ENCODE peak calls at places on chromosomes 11 and 22, in five cellular contexts. U is thoracic aorta, C is heart right ventricle, F is uterus, Z is GM12865. A is an unnamed sample.

GRCh38 chr11:64629103-64629502 is 38.1 kb downstream of the SLC22A12 start:
- DNase-seq in U (no peak), C (no peak), F (no peak), Z (no peak), A (no peak)

GRCh38 chr11:22752908-22753310 is 76.7 kb downstream of the SVIP start:
- DNase-seq in U (no peak), C (no peak), F (no peak), Z (no peak), A (no peak)

GRCh38 chr22:46083383-46084350 is 66.7 kb upstream of the PPARA start:
- DNase-seq in U (no peak), C (no peak), F (peak; percentile 27), Z (no peak), A (peak; percentile 33)

GRCh38 chr11:117875397-117876048 is 935 bp downstream of the FXYD6 start:
- DNase-seq in U (no peak), C (no peak), F (no peak), Z (no peak), A (no peak)

GRCh38 chr11:66011239-66011784 is 496 bp upstream of the CST6 start:
- DNase-seq in U (no peak), C (no peak), F (no peak), Z (no peak), A (peak; percentile 55)

GRCh38 chr22:45831394-45831793 is 145.6 kb downstream of the WNT7B start:
- DNase-seq in U (no peak), C (no peak), F (no peak), Z (no peak), A (peak; percentile 49)

GRCh38 chr11:125270711-125271110 is 106.2 kb downstream of the PKNOX2 start:
- DNase-seq in U (no peak), C (no peak), F (no peak), Z (no peak), A (peak; percentile 71)

GRCh38 chr11:4041731-4042391 is 52.7 kb upstream of the RRM1 start:
- DNase-seq in U (no peak), C (no peak), F (no peak), Z (no peak), A (peak; percentile 58)

GRCh38 chr11:35059040-35059439 is 79.9 kb upstream of the CD44 start:
- DNase-seq in U (no peak), C (no peak), F (no peak), Z (no peak), A (no peak)

GRCh38 chr22:20742764-20743163 is 31.1 kb upstream of the SERPIND1 start:
- DNase-seq in U (no peak), C (no peak), F (no peak), Z (no peak), A (no peak)

GRCh38 chr22:40043086-40043485 is 48.3 kb downstream of the FAM83F start:
- DNase-seq in U (no peak), C (peak; percentile 25), F (peak; percentile 54), Z (no peak), A (peak; percentile 84)
- H3K4me3 ChIP-seq in U (peak overlapping the region; percentile 72), C (no peak overlapping the region), F (no peak overlapping the region), Z (no peak overlapping the region), A (peak overlapping the region; percentile 14)

GRCh38 chr22:41296826-41297667 is 4.3 kb upstream of the ZC3H7B start:
- DNase-seq in U (no peak), C (no peak), F (no peak), Z (no peak), A (no peak)

GRCh38 chr22:41302016-41302767 is 867 bp downstream of the ZC3H7B start:
- DNase-seq in U (no peak), C (no peak), F (peak; percentile 26), Z (no peak), A (peak; percentile 17)

GRCh38 chr22:41300661-41301060 is 664 bp upstream of the ZC3H7B start:
- DNase-seq in U (no peak), C (no peak), F (no peak), Z (no peak), A (no peak)

GRCh38 chr22:41305646-41306045 is 4.3 kb downstream of the ZC3H7B start:
- DNase-seq in U (no peak), C (no peak), F (peak; percentile 54), Z (no peak), A (peak; percentile 82)

DNA sequence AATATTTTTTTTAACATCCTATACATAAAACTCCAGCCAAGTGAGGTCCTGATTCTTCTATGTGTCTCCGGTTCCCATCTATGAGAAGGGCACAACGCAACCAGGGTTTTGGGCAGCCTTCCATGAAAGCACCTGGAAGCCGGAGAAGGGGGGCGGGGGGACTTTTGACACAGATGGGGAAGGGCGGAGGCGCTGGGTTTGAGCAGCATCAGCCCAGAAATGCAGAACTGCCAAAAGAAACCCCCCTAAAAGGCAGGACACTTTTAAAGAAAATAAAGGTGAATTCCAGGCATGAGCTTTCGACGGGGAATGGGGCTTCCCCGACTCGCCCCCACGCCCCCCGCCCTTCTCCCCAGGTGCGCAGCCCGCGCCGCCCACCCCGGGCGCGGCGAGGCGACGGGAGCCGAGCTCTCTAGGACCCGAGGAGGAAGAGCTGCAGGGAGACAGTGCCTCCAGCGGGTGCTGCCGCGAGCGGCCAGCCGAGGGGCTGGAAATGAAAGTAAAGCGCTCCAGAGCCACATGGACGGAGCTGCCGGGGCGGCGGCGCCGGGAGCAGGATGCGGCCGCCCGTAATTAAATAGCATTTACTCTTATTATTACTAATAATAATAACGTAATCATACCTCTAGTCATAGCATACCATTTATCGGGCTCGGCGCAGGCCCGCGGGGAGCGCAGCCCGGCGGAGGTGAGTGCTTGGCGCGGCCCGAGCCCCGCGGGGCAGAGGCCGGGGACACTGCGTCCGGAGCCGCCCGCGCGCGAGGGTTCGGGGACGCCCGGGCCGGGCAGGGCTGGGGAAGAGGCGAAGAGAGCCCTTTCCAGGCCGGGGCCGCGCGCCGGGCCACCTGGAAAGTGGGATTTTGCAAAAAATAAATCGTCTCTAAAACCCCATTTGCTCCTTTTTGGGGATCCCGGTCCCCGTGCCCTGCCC is at the start of gene ZC3H7B:
- DNase-seq in U (peak; percentile 33), C (peak; percentile 78), F (peak; percentile 80), Z (peak; percentile 91), A (peak; percentile 74)
- TF ChIP-seq CTCF in U (peak; percentile 60), C (peak; percentile 38), F (peak; percentile 69), Z (peak; percentile 51), A (peak; percentile 72)

DNA sequence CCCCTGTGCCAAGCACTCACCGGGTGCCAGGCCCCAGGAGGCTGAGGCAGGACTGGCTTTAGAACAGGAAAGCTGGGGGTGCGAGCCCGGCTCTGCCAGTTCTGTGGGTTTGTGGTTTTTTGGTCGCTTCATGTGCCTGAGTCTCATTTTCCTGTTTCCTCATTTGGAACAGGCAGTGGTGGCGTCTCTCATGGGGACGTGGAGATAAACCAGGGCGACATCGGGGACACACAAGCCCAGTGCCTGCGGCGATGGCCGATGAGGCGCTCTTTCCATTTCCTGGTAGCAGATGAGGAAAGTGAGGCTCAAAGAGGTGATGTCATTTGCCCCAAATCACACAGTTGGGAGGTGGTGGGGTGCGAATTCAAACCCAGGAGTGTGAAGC is 20.8 kb upstream of the CHKA start:
- DNase-seq in U (no peak), C (no peak), F (no peak), Z (peak; percentile 17), A (no peak)
- H3K4me3 ChIP-seq in U (no peak overlapping the region), C (no peak overlapping the region), F (no peak overlapping the region), Z (no peak overlapping the region), A (no peak overlapping the region)

GRCh38 chr11:100817620-100818019 is 130.5 kb downstream of the ARHGAP42 start:
- DNase-seq in U (no peak), C (no peak), F (no peak), Z (no peak), A (no peak)
- TF ChIP-seq CTCF in U (no peak), C (no peak), F (no peak), Z (no peak), A (no peak)

GRCh38 chr11:58629857-58630256 is 7.4 kb downstream of the CNTF start:
- DNase-seq in U (no peak), C (peak; percentile 39), F (no peak), Z (peak; percentile 51), A (peak; percentile 72)

GRCh38 chr11:58631378-58631777 is 8.9 kb downstream of the CNTF start:
- DNase-seq in U (no peak), C (no peak), F (no peak), Z (no peak), A (no peak)

GRCh38 chr11:58626915-58627483 is 4.5 kb downstream of the CNTF start:
- DNase-seq in U (no peak), C (no peak), F (no peak), Z (no peak), A (peak; percentile 39)

GRCh38 chr11:58625826-58626460 is 3.5 kb downstream of the CNTF start:
- DNase-seq in U (no peak), C (no peak), F (no peak), Z (no peak), A (peak; percentile 26)

DNA sequence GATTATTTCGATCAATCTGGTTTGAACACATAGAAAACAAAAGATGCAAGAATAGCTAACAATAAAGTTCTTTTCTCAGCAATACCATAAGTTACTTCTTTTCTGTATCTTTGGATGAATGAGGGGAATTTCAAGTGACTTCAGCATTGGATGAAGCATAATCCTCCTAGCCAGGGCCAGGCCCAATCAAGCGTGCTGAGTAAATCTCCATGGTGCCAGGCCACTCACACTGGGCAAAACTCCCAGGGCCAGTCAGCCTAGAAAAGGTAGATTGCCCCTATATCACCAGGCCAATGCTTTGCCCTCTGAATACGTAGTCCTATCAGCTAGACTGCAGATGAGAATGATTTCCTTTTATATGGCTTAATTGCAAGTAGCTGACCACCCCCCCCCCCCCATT is 6.0 kb downstream of the CNTF start:
- DNase-seq in U (no peak), C (peak; percentile 37), F (no peak), Z (no peak), A (peak; percentile 62)
- H3K4me3 ChIP-seq in U (no peak overlapping the region), C (no peak overlapping the region), F (no peak overlapping the region), Z (no peak overlapping the region), A (no peak overlapping the region)

GRCh38 chr11:68821670-68822069 is 20.0 kb downstream of the CPT1A start:
- DNase-seq in U (no peak), C (no peak), F (no peak), Z (no peak), A (no peak)
- TF ChIP-seq CTCF in U (no peak), C (no peak), F (no peak), Z (no peak), A (no peak)

GRCh38 chr11:44598831-44599230 is 33.4 kb downstream of the CD82 start:
- DNase-seq in U (no peak), C (no peak), F (no peak), Z (no peak), A (no peak)
- H3K4me3 ChIP-seq in U (no peak overlapping the region), C (no peak overlapping the region), F (no peak overlapping the region), Z (no peak overlapping the region), A (no peak overlapping the region)

A was measured in fibroblast of the aortic adventitia.